ENCODE peak calls at places on chromosomes 1 and 21, in four cellular contexts. N is NCI-H2029 treated with DMSO at 0.1 percent for 48 hours, T is progenitor cell of endocrine pancreas, U is tibial artery. G is an unnamed sample.

GRCh38 chr1:41980872-41981653 is 62.3 kb upstream of the HIVEP3 start:
- DNase-seq in N (no peak), T (no peak), U (no peak), G (no peak)

GRCh38 chr1:192869308-192869940 is 60.6 kb downstream of the RGS2 start:
- DNase-seq in N (no peak), T (no peak), U (no peak), G (no peak)

GRCh38 chr1:37391181-37391949 is 83.0 kb upstream of the ZC3H12A start:
- DNase-seq in N (peak; percentile 97), T (no peak), U (no peak), G (no peak)

GRCh38 chr1:94805912-94806311 is 14.2 kb upstream of the SLC44A3 start:
- DNase-seq in N (peak; percentile 55), T (peak; percentile 56), U (no peak), G (peak; percentile 55)

GRCh38 chr1:40399984-40400704 is 26.6 kb downstream of the SMAP2 start:
- DNase-seq in N (no peak), T (no peak), U (no peak), G (no peak)

GRCh38 chr1:117257291-117257690 is 46.6 kb upstream of the VTCN1 start:
- DNase-seq in N (no peak), T (no peak), U (no peak), G (no peak)

GRCh38 chr1:217274416-217274815 is 356.5 kb downstream of the GPATCH2 start:
- DNase-seq in N (no peak), T (no peak), U (no peak), G (no peak)

GRCh38 chr1:175504875-175505555 is 238.4 kb downstream of the TNR start:
- DNase-seq in N (no peak), T (no peak), U (no peak), G (no peak)

GRCh38 chr1:104878203-104878911 is 1128.7 kb downstream of the AMY1C start:
- DNase-seq in N (no peak), T (no peak), U (no peak), G (no peak)

GRCh38 chr1:111538343-111539035 is 35.1 kb upstream of the ADORA3 start:
- DNase-seq in N (no peak), T (no peak), U (no peak), G (no peak)

GRCh38 chr1:182720465-182720864 is 36.1 kb upstream of the RGS8 start:
- DNase-seq in N (no peak), T (no peak), U (no peak), G (no peak)

GRCh38 chr1:113887776-113888175 is 395 bp upstream of the BCL2L15 start:
- DNase-seq in N (no peak), T (no peak), U (no peak), G (no peak)

GRCh38 chr1:24420547-24420946 is 4.9 kb downstream of the NIPAL3 start:
- DNase-seq in N (no peak), T (no peak), U (no peak), G (no peak)

GRCh38 chr21:31203371-31204054 is 140.5 kb downstream of the TIAM1 start:
- DNase-seq in N (no peak), T (no peak), U (no peak), G (no peak)

GRCh38 chr21:41753001-41753725 is 13.7 kb downstream of the RIPK4 start:
- DNase-seq in N (no peak), T (no peak), U (no peak), G (no peak)

GRCh38 chr1:90458023-90458422 is 259.1 kb downstream of the BARHL2 start:
- DNase-seq in N (no peak), T (no peak), U (no peak), G (no peak)

GRCh38 chr1:158998781-158999161 is 10.9 kb upstream of the IFI16 start:
- DNase-seq in N (peak; percentile 72), T (no peak), U (peak; percentile 78), G (no peak)

GRCh38 chr1:46065405-46065804 is 67.0 kb downstream of the PIK3R3 start:
- DNase-seq in N (no peak), T (no peak), U (no peak), G (no peak)

GRCh38 chr1:207421078-207421477 is 33.0 kb upstream of the CR2 start:
- DNase-seq in N (no peak), T (no peak), U (no peak), G (no peak)

GRCh38 chr1:22794691-22795090 is 84.1 kb downstream of the EPHB2 start:
- DNase-seq in N (no peak), T (no peak), U (no peak), G (no peak)

GRCh38 chr1:20551945-20552727 is at the start of gene FAM43B:
- DNase-seq in N (no peak), T (peak; percentile 49), U (no peak), G (peak; percentile 31)

GRCh38 chr21:45949928-45950739 is 31.4 kb upstream of the COL6A1 start:
- DNase-seq in N (no peak), T (no peak), U (no peak), G (no peak)

GRCh38 chr1:110671323-110671722 is 3.4 kb downstream of the KCNA3 start:
- DNase-seq in N (no peak), T (no peak), U (no peak), G (no peak)

GRCh38 chr1:112909847-112910246 is 46.1 kb downstream of the SLC16A1 start:
- DNase-seq in N (no peak), T (no peak), U (no peak), G (no peak)

GRCh38 chr1:65177457-65177856 is 29.5 kb downstream of the AK4 start:
- DNase-seq in N (no peak), T (no peak), U (no peak), G (no peak)

G was measured in activated T-cell treated with anti-CD3 and anti-CD28 coated beads, Interleukin-2, amount 50 U/mL, for 48 hours.